ENCODE peak calls at places on chromosomes 11 and 22, in six cellular contexts. One of them, this sample, is unnamed.

GRCh38 chr11:7546324-7546791 is 32.6 kb downstream of the PPFIBP2 start:
- DNase-seq in IMR-90: peak
- DNase-seq in mesenchymal stem cell: no peak
- DNase-seq in H9: no peak
- DNase-seq in neuronal stem cell: no peak
- DNase-seq in H1: no peak
- DNase-seq in this sample: peak

GRCh38 chr11:67572747-67573419 is 10.7 kb upstream of the GSTP1 start:
- DNase-seq in H1: no peak
- DNase-seq in H9: peak
- DNase-seq in IMR-90: peak
- DNase-seq in mesenchymal stem cell: peak
- DNase-seq in neuronal stem cell: no peak
- DNase-seq in this sample: peak

GRCh38 chr11:111846063-111846462 is 25.3 kb downstream of the ALG9 start:
- DNase-seq in H9: no peak
- DNase-seq in neuronal stem cell: no peak
- DNase-seq in mesenchymal stem cell: peak
- DNase-seq in H1: no peak
- DNase-seq in IMR-90: peak
- DNase-seq in this sample: peak

GRCh38 chr11:78551066-78551465 is 23.6 kb downstream of the NARS2 start:
- DNase-seq in H1: no peak
- DNase-seq in neuronal stem cell: no peak
- DNase-seq in IMR-90: no peak
- DNase-seq in mesenchymal stem cell: no peak
- DNase-seq in H9: no peak
- DNase-seq in this sample: peak

GRCh38 chr11:74462009-74462408 is 5.3 kb downstream of the KCNE3 start:
- DNase-seq in mesenchymal stem cell: peak
- DNase-seq in neuronal stem cell: no peak
- DNase-seq in H9: no peak
- DNase-seq in IMR-90: no peak
- DNase-seq in H1: no peak
- DNase-seq in this sample: peak

GRCh38 chr22:35549338-35549737 is 8.7 kb downstream of the RASD2 start:
- DNase-seq in IMR-90: no peak
- DNase-seq in H9: no peak
- DNase-seq in neuronal stem cell: no peak
- DNase-seq in mesenchymal stem cell: no peak
- DNase-seq in H1: no peak
- DNase-seq in this sample: no peak

GRCh38 chr22:36413022-36413770 is 25.4 kb upstream of the MYH9 start:
- DNase-seq in H1: no peak
- DNase-seq in IMR-90: peak
- DNase-seq in mesenchymal stem cell: peak
- DNase-seq in H9: no peak
- DNase-seq in neuronal stem cell: no peak
- DNase-seq in this sample: peak

GRCh38 chr11:12914401-12914912 is 94.7 kb upstream of the RASSF10 start:
- DNase-seq in H1: peak
- DNase-seq in H9: peak
- DNase-seq in IMR-90: peak
- DNase-seq in mesenchymal stem cell: peak
- DNase-seq in neuronal stem cell: peak
- DNase-seq in this sample: peak

GRCh38 chr22:49156662-49157285 is 670.9 kb downstream of the BRD1 start:
- DNase-seq in H1: no peak
- DNase-seq in H9: no peak
- DNase-seq in mesenchymal stem cell: no peak
- DNase-seq in IMR-90: no peak
- DNase-seq in neuronal stem cell: no peak
- DNase-seq in this sample: no peak

GRCh38 chr22:45534339-45535192 is 31.9 kb downstream of the FBLN1 start:
- DNase-seq in mesenchymal stem cell: peak
- DNase-seq in H9: no peak
- DNase-seq in IMR-90: peak
- DNase-seq in H1: no peak
- DNase-seq in neuronal stem cell: no peak
- DNase-seq in this sample: no peak

GRCh38 chr11:107769189-107769588 is 57.3 kb upstream of the SLN start:
- DNase-seq in H9: no peak
- DNase-seq in IMR-90: peak
- DNase-seq in H1: no peak
- DNase-seq in neuronal stem cell: no peak
- DNase-seq in mesenchymal stem cell: peak
- DNase-seq in this sample: peak

GRCh38 chr22:19921544-19922081 is 20.0 kb upstream of the COMT start:
- DNase-seq in IMR-90: no peak
- DNase-seq in neuronal stem cell: no peak
- DNase-seq in H1: no peak
- DNase-seq in mesenchymal stem cell: no peak
- DNase-seq in H9: no peak
- DNase-seq in this sample: no peak

GRCh38 chr22:38107692-38108515 is 2.6 kb downstream of the BAIAP2L2 start:
- DNase-seq in neuronal stem cell: no peak
- DNase-seq in H1: no peak
- DNase-seq in mesenchymal stem cell: no peak
- DNase-seq in H9: no peak
- DNase-seq in IMR-90: no peak
- DNase-seq in this sample: peak

GRCh38 chr11:10605941-10606381 is 37.5 kb upstream of the LYVE1 start:
- DNase-seq in IMR-90: peak
- DNase-seq in mesenchymal stem cell: peak
- DNase-seq in H1: no peak
- DNase-seq in H9: peak
- DNase-seq in neuronal stem cell: no peak
- DNase-seq in this sample: peak

GRCh38 chr11:61011950-61012830 is 40.7 kb downstream of the CD6 start:
- DNase-seq in H1: no peak
- DNase-seq in IMR-90: peak
- DNase-seq in mesenchymal stem cell: no peak
- DNase-seq in H9: no peak
- DNase-seq in neuronal stem cell: no peak
- DNase-seq in this sample: no peak

GRCh38 chr11:2517016-2517385 is 72.2 kb downstream of the KCNQ1 start:
- DNase-seq in H9: peak
- DNase-seq in H1: no peak
- DNase-seq in neuronal stem cell: no peak
- DNase-seq in IMR-90: no peak
- DNase-seq in mesenchymal stem cell: no peak
- DNase-seq in this sample: no peak

GRCh38 chr11:37858398-37858797 is 1260.4 kb upstream of the RAG2 start:
- DNase-seq in neuronal stem cell: no peak
- DNase-seq in H1: no peak
- DNase-seq in IMR-90: no peak
- DNase-seq in mesenchymal stem cell: no peak
- DNase-seq in H9: no peak
- DNase-seq in this sample: no peak

GRCh38 chr22:27997538-27997937 is 78.5 kb upstream of the PITPNB start:
- DNase-seq in neuronal stem cell: no peak
- DNase-seq in mesenchymal stem cell: no peak
- DNase-seq in IMR-90: peak
- DNase-seq in H1: no peak
- DNase-seq in H9: no peak
- DNase-seq in this sample: no peak

GRCh38 chr11:25902476-25902875 is 429.5 kb upstream of the ANO3 start:
- DNase-seq in neuronal stem cell: no peak
- DNase-seq in H1: no peak
- DNase-seq in mesenchymal stem cell: no peak
- DNase-seq in IMR-90: no peak
- DNase-seq in H9: no peak
- DNase-seq in this sample: no peak

GRCh38 chr22:32042924-32043323 is at the start of gene SLC5A1:
- DNase-seq in neuronal stem cell: no peak
- DNase-seq in H1: no peak
- DNase-seq in IMR-90: no peak
- DNase-seq in H9: peak
- DNase-seq in mesenchymal stem cell: no peak
- DNase-seq in this sample: no peak

GRCh38 chr11:111819161-111820058 is 52.0 kb downstream of the ALG9 start:
- DNase-seq in H1: no peak
- DNase-seq in mesenchymal stem cell: peak
- DNase-seq in neuronal stem cell: no peak
- DNase-seq in H9: no peak
- DNase-seq in IMR-90: peak
- DNase-seq in this sample: no peak

GRCh38 chr11:62665075-62665629 is at the start of the genes C11orf98 and CSKMT:
- DNase-seq in neuronal stem cell: peak
- DNase-seq in mesenchymal stem cell: peak
- DNase-seq in H9: peak
- DNase-seq in H1: peak
- DNase-seq in IMR-90: peak
- DNase-seq in this sample: peak
- H4K8ac ChIP-seq in neuronal stem cell: no peak
- H4K8ac ChIP-seq in mesenchymal stem cell: peak
- H4K8ac ChIP-seq in H9: no peak
- H4K8ac ChIP-seq in H1: peak
- H4K8ac ChIP-seq in IMR-90: peak
- H4K8ac ChIP-seq in this sample: peak

DNA sequence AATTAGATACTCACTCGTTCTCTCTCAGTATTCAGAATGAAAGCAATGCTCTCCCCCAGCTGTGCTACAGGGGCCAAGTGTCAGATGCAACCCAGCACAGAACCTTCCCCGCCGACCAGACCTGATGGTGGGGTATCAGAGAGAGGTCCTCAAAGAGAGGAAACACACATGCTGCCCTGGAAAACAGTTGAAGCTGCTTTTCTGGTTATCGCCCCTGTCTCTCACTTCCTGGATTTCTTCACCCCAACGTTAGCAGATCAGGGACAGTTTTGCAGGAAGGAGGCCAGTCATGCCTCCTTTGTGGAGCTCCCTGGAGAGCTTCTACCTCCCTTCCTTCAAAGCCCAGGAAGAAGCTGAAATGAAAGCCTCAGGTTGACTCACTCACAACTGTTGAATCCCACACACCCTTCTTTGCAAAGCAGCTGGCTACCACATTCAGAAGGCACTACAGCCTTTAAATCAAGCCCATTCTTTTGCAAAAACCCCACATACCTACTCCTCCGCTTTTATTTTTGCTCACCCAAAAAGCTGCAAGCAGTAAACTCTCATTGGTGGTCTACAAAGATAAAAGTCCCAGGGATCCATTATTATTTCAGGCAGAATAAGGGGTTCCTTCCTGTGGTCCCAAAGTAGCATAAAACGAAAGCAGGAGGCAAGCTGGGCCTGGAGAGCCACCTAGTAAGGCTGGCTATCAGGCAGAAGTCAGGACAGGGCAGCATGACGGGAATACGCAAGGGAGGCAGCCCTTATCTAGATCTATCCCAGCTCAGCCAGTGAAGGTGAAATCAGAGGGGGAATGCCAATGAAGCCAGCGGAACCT is 23.3 kb downstream of the LARGE1 start:
- DNase-seq in H1: no peak
- DNase-seq in H9: peak
- DNase-seq in IMR-90: peak
- DNase-seq in neuronal stem cell: no peak
- DNase-seq in mesenchymal stem cell: peak
- DNase-seq in this sample: no peak
- H4K8ac ChIP-seq in H1: no peak
- H4K8ac ChIP-seq in H9: no peak
- H4K8ac ChIP-seq in IMR-90: no peak
- H4K8ac ChIP-seq in neuronal stem cell: no peak
- H4K8ac ChIP-seq in mesenchymal stem cell: peak
- H4K8ac ChIP-seq in this sample: no peak

GRCh38 chr11:123216249-123216648 is 21.2 kb upstream of the CLMP start:
- DNase-seq in IMR-90: no peak
- DNase-seq in H1: no peak
- DNase-seq in mesenchymal stem cell: no peak
- DNase-seq in H9: peak
- DNase-seq in neuronal stem cell: no peak
- DNase-seq in this sample: no peak
- H4K8ac ChIP-seq in IMR-90: no peak
- H4K8ac ChIP-seq in H1: no peak
- H4K8ac ChIP-seq in mesenchymal stem cell: no peak
- H4K8ac ChIP-seq in H9: no peak
- H4K8ac ChIP-seq in neuronal stem cell: no peak
- H4K8ac ChIP-seq in this sample: peak

GRCh38 chr22:47727656-47728055 is 965.2 kb downstream of the TBC1D22A start:
- DNase-seq in mesenchymal stem cell: no peak
- DNase-seq in IMR-90: no peak
- DNase-seq in H9: no peak
- DNase-seq in H1: no peak
- DNase-seq in neuronal stem cell: no peak
- DNase-seq in this sample: no peak
- H4K8ac ChIP-seq in mesenchymal stem cell: no peak
- H4K8ac ChIP-seq in IMR-90: no peak
- H4K8ac ChIP-seq in H9: no peak
- H4K8ac ChIP-seq in H1: no peak
- H4K8ac ChIP-seq in neuronal stem cell: no peak
- H4K8ac ChIP-seq in this sample: no peak

GRCh38 chr11:57761301-57762234 is at the start of gene CTNND1:
- DNase-seq in mesenchymal stem cell: peak
- DNase-seq in H1: peak
- DNase-seq in H9: peak
- DNase-seq in IMR-90: peak
- DNase-seq in neuronal stem cell: peak
- DNase-seq in this sample: peak
- H4K8ac ChIP-seq in mesenchymal stem cell: peak
- H4K8ac ChIP-seq in H1: no peak
- H4K8ac ChIP-seq in H9: no peak
- H4K8ac ChIP-seq in IMR-90: peak
- H4K8ac ChIP-seq in neuronal stem cell: no peak
- H4K8ac ChIP-seq in this sample: peak

DNA sequence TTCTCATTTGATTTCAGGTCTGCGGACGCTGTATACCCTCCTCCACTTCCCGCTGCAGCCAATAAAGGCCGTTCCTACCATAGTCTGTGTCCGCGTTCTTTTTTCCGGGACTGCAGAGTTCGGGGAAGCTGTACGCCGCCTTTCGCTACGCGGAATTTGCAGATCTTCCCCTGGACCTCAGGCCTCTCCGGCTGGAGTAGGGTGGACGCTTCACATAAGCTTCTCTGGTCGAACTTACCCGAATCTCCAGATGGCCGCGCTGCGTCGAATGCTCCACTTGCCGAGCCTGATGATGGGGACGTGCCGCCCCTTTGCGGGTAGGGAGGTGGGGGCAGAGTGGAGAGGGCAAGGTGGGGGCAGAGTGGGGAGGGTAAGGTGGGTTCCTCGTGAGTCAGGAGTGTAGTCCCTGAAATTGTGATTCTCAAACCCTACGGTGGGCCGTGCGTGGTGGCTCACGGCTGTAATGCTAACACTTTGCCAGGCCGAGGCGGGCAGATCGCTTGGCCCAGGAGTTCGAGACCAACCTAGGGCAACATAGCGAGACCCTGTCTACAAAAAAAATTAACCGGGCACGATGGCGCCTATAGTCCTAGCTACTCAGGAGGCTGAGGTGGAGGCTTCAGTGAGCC is 632 bp downstream of the CSKMT start:
- DNase-seq in mesenchymal stem cell: no peak
- DNase-seq in neuronal stem cell: peak
- DNase-seq in IMR-90: peak
- DNase-seq in H9: no peak
- DNase-seq in H1: no peak
- DNase-seq in this sample: peak
- H4K8ac ChIP-seq in mesenchymal stem cell: peak
- H4K8ac ChIP-seq in neuronal stem cell: no peak
- H4K8ac ChIP-seq in IMR-90: peak
- H4K8ac ChIP-seq in H9: no peak
- H4K8ac ChIP-seq in H1: no peak
- H4K8ac ChIP-seq in this sample: peak

This sample was measured in trophoblast cell.